ENCODE peak calls at places on chromosomes 4 and X, in eight cellular contexts. T, U, R, W, Q, J, M and F are unnamed samples.

GRCh38 chr4:3523628-3524221 is 8.5 kb downstream of the LRPAP1 start:
- DNase-seq in Q (no peak), U (no peak), W (no peak), T (no peak), R (no peak), J (no peak), M (no peak), F (no peak)

GRCh38 chr4:8071741-8072140 is 86.9 kb downstream of the ABLIM2 start:
- DNase-seq in U (no peak), W (no peak), Q (no peak), R (no peak), J (no peak), M (no peak), T (no peak), F (no peak)

GRCh38 chr4:88672987-88673386 is 24.6 kb downstream of the NAP1L5 start:
- DNase-seq in R (no peak), M (peak; percentile 20), T (peak; percentile 62), W (no peak), U (no peak), J (no peak), Q (peak; percentile 40), F (no peak)

GRCh38 chrX:102155806-102156179 is at the start of gene BEX5:
- DNase-seq in Q (peak; percentile 64), J (peak; percentile 44), W (no peak), R (peak; percentile 30), U (peak; percentile 54), M (peak; percentile 27), T (peak; percentile 73), F (peak; percentile 37)

GRCh38 chr4:54085284-54085683 is 14.7 kb upstream of the GSX2 start:
- DNase-seq in R (no peak), M (no peak), T (no peak), U (no peak), J (peak; percentile 86), Q (no peak), W (peak; percentile 69), F (no peak)

GRCh38 chr4:152344001-152344400 is 191.9 kb downstream of the FBXW7 start:
- DNase-seq in T (no peak), W (no peak), M (no peak), R (no peak), U (no peak), Q (no peak), J (no peak), F (no peak)

GRCh38 chr4:1720163-1720983 is 750 bp downstream of the TMEM129 start:
- DNase-seq in W (no peak), Q (peak; percentile 51), T (peak; percentile 66), R (no peak), U (peak; percentile 25), M (peak; percentile 74), J (peak; percentile 33), F (peak; percentile 26)

GRCh38 chrX:13719192-13719856 is 15.1 kb downstream of the TRAPPC2 start:
- DNase-seq in T (no peak), U (no peak), Q (no peak), M (no peak), W (no peak), R (peak; percentile 22), J (no peak), F (no peak)

GRCh38 chrX:44872319-44872816 is 620 bp upstream of the KDM6A start:
- DNase-seq in Q (peak; percentile 19), M (peak; percentile 29), U (peak; percentile 10), R (peak; percentile 39), T (peak; percentile 15), W (no peak), J (peak; percentile 23), F (peak; percentile 25)